ENCODE peak calls at places on chromosomes 2 and 18, in five cellular contexts. A is GM13977, R is GM13976, U is fibroblast of the aortic adventitia, Z is epithelial cell of esophagus. S is an unnamed sample.

GRCh38 chr18:79853993-79854364 is 56.2 kb downstream of the KCNG2 start:
- DNase-seq in A (no peak), R (no peak), U (no peak), Z (no peak), S (no peak)

GRCh38 chr2:149033716-149034115 is 4.8 kb upstream of the LYPD6B start:
- DNase-seq in A (no peak), R (no peak), U (no peak), Z (peak; percentile 69), S (no peak)

GRCh38 chr18:44130365-44130942 is 550.2 kb upstream of the SETBP1 start:
- DNase-seq in A (peak; percentile 45), R (peak; percentile 52), U (peak; percentile 50), Z (peak; percentile 53), S (peak; percentile 30)

GRCh38 chr2:38092196-38092902 is 16.4 kb upstream of the CYP1B1 start:
- DNase-seq in A (no peak), R (no peak), U (peak; percentile 98), Z (peak; percentile 57), S (no peak)

GRCh38 chr18:57630002-57630758 is 8.5 kb upstream of the NARS1 start:
- DNase-seq in A (peak; percentile 90), R (peak; percentile 91), U (peak; percentile 95), Z (peak; percentile 96), S (peak; percentile 96)

GRCh38 chr18:63237486-63237885 is 82.1 kb downstream of the BCL2 start:
- DNase-seq in A (no peak), R (no peak), U (no peak), Z (peak; percentile 5), S (no peak)

GRCh38 chr18:31199190-31199769 is 36.6 kb upstream of the DSC1 start:
- DNase-seq in A (no peak), R (no peak), U (no peak), Z (peak; percentile 87), S (no peak)

GRCh38 chr2:68565858-68566257 is 77.5 kb upstream of the PROKR1 start:
- DNase-seq in A (no peak), R (no peak), U (peak; percentile 3), Z (peak; percentile 86), S (no peak)

GRCh38 chr2:69642709-69643601 is 584 bp downstream of the AAK1 start:
- DNase-seq in A (peak; percentile 45), R (peak; percentile 57), U (peak; percentile 83), Z (peak; percentile 77), S (peak; percentile 64)

GRCh38 chr2:240250985-240251847 is 110.8 kb upstream of the OTOS start:
- DNase-seq in A (no peak), R (peak; percentile 72), U (peak; percentile 82), Z (peak; percentile 75), S (peak; percentile 54)

GRCh38 chr2:98608962-98609604 is 694 bp downstream of the UNC50 start:
- DNase-seq in A (peak; percentile 38), R (no peak), U (peak; percentile 52), Z (peak; percentile 20), S (peak; percentile 43)

GRCh38 chr2:235934059-235934896 is 233.9 kb downstream of the GBX2 start:
- DNase-seq in A (no peak), R (no peak), U (no peak), Z (no peak), S (no peak)

GRCh38 chr2:187575081-187576067 is 21.1 kb upstream of the TFPI start:
- DNase-seq in A (no peak), R (no peak), U (peak; percentile 78), Z (no peak), S (no peak)

GRCh38 chr2:85318222-85319182 is 9.3 kb downstream of the TGOLN2 start:
- DNase-seq in A (no peak), R (peak; percentile 30), U (peak; percentile 81), Z (peak; percentile 91), S (no peak)

GRCh38 chr2:25521126-25521525 is 152.3 kb downstream of the DTNB start:
- DNase-seq in A (no peak), R (no peak), U (no peak), Z (no peak), S (no peak)

GRCh38 chr2:85436836-85437487 is 18.4 kb downstream of the SH2D6 start:
- DNase-seq in A (peak; percentile 62), R (no peak), U (no peak), Z (no peak), S (no peak)

GRCh38 chr2:121707344-121707919 is 29.2 kb downstream of the NIFK start:
- DNase-seq in A (no peak), R (no peak), U (no peak), Z (no peak), S (no peak)

GRCh38 chr2:10909996-10910341 is 1.8 kb upstream of the KCNF1 start:
- DNase-seq in A (no peak), R (no peak), U (no peak), Z (no peak), S (no peak)

GRCh38 chr2:69644506-69644979 is 1.0 kb upstream of the AAK1 start:
- DNase-seq in A (no peak), R (no peak), U (no peak), Z (no peak), S (no peak)

GRCh38 chr2:1249897-1250687 is 163.2 kb upstream of the TPO start:
- DNase-seq in A (no peak), R (no peak), U (no peak), Z (no peak), S (no peak)

GRCh38 chr2:38269421-38269820 is 107.7 kb downstream of the ATL2 start:
- DNase-seq in A (no peak), R (no peak), U (no peak), Z (no peak), S (no peak)

GRCh38 chr2:118847447-118848172 is at the start of gene EN1:
- DNase-seq in A (peak; percentile 38), R (peak; percentile 12), U (peak; percentile 88), Z (no peak), S (no peak)

GRCh38 chr2:235414422-235414821 is 79.4 kb upstream of the AGAP1 start:
- DNase-seq in A (no peak), R (no peak), U (no peak), Z (no peak), S (no peak)

GRCh38 chr2:29811378-29811777 is 110.0 kb downstream of the ALK start:
- DNase-seq in A (no peak), R (no peak), U (no peak), Z (peak; percentile 95), S (no peak)

GRCh38 chr18:35983818-35984217 is 11.3 kb downstream of the RMP24 start:
- DNase-seq in A (no peak), R (no peak), U (peak; percentile 14), Z (peak; percentile 41), S (no peak)

GRCh38 chr2:73135236-73135635 is 22.5 kb upstream of the RAB11FIP5 start:
- DNase-seq in A (no peak), R (no peak), U (no peak), Z (no peak), S (no peak)

GRCh38 chr2:113157897-113158753 is 15.6 kb upstream of the PSD4 start:
- DNase-seq in A (no peak), R (no peak), U (peak; percentile 17), Z (peak; percentile 87), S (no peak)

GRCh38 chr2:174846941-174847938 is 83.0 kb upstream of the CHRNA1 start:
- DNase-seq in A (no peak), R (no peak), U (peak; percentile 89), Z (peak; percentile 72), S (peak; percentile 51)

GRCh38 chr2:207239754-207240494 is 74.2 kb upstream of the KLF7 start:
- DNase-seq in A (no peak), R (no peak), U (peak; percentile 68), Z (peak; percentile 94), S (no peak)

GRCh38 chr2:174331731-174332606 is 2.8 kb upstream of the SP9 start:
- DNase-seq in A (peak; percentile 12), R (no peak), U (no peak), Z (no peak), S (peak; percentile 38)

GRCh38 chr2:201420442-201421113 is 30.7 kb downstream of the TRAK2 start:
- DNase-seq in A (no peak), R (no peak), U (peak; percentile 49), Z (peak; percentile 72), S (no peak)

GRCh38 chr2:201259216-201259615 is 1.1 kb upstream of the CASP8 start:
- DNase-seq in A (no peak), R (no peak), U (no peak), Z (no peak), S (no peak)

GRCh38 chr2:213806125-213806726 is 522.0 kb downstream of the SPAG16 start:
- DNase-seq in A (peak; percentile 7), R (peak; percentile 14), U (peak; percentile 62), Z (peak; percentile 50), S (no peak)

GRCh38 chr2:14220101-14220500 is 412.4 kb upstream of the LRATD1 start:
- DNase-seq in A (no peak), R (no peak), U (no peak), Z (peak; percentile 65), S (no peak)

GRCh38 chr2:112692496-112692911 is 28.3 kb upstream of the NT5DC4 start:
- DNase-seq in A (peak; percentile 79), R (peak; percentile 81), U (peak; percentile 87), Z (peak; percentile 99), S (peak; percentile 42)

GRCh38 chr2:171049691-171050090 is 111.0 kb downstream of the TLK1 start:
- DNase-seq in A (no peak), R (no peak), U (no peak), Z (no peak), S (no peak)

GRCh38 chr2:227853765-227854271 is 17.6 kb upstream of the DAW1 start:
- DNase-seq in A (no peak), R (no peak), U (peak; percentile 66), Z (peak; percentile 28), S (no peak)

GRCh38 chr2:60794271-60794863 is 38.3 kb downstream of the PAPOLG start:
- DNase-seq in A (peak; percentile 50), R (no peak), U (peak; percentile 45), Z (peak; percentile 19), S (no peak)
- TF ChIP-seq CTCF in A (peak; percentile 60), R (peak; percentile 45), U (peak; percentile 51), Z (peak; percentile 41), S (peak; percentile 28)

GRCh38 chr2:59936031-59936430 is 617.4 kb downstream of the BCL11A start:
- DNase-seq in A (no peak), R (no peak), U (no peak), Z (no peak), S (no peak)
- TF ChIP-seq CTCF in A (no peak), R (no peak), U (no peak), Z (no peak), S (no peak)

GRCh38 chr2:147843864-147844690 is 752 bp upstream of the ACVR2A start:
- DNase-seq in A (peak; percentile 96), R (peak; percentile 92), U (peak; percentile 86), Z (peak; percentile 94), S (peak; percentile 98)
- TF ChIP-seq CTCF in A (peak; percentile 37), R (no peak), U (peak; percentile 27), Z (no peak), S (no peak)

GRCh38 chr18:8706981-8707940 is 1.9 kb downstream of the MTCL1 start:
- DNase-seq in A (peak; percentile 38), R (peak; percentile 31), U (peak; percentile 70), Z (peak; percentile 78), S (peak; percentile 72)
- TF ChIP-seq CTCF in A (no peak), R (no peak), U (peak; percentile 36), Z (peak; percentile 34), S (no peak)

DNA sequence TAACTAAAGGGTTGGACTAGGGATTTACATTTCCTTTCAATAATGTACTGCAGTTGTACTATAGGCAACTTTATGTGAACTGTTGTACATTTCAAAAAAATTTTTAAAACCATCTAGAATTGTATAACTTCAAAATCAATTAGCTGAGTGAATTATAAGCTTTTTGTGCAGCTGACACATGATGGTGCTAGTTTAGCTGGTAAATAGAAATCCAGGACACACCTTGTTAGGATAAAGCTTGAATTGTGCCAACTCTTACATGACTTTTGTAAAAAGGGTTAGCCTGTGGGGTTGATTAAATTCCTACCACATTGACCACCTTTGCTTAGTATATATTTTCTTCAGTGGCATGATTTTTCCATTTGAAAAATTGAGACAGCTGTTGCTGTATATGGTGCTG is 104.4 kb downstream of the CPS1 start:
- DNase-seq in A (no peak), R (no peak), U (no peak), Z (no peak), S (no peak)
- TF ChIP-seq CTCF in A (no peak), R (no peak), U (no peak), Z (no peak), S (no peak)